ENCODE peak calls at places on chromosome 1, in ten cellular contexts. R is lower lobe of right lung, J is uterus, D is upper lobe of right lung, V is GM13976, F is AG04450, G is thoracic aorta, C is RWPE2, E is endodermal cell, N is Calu3. U is an unnamed sample.

GRCh38 chr1:91725961-91726704 is 159.8 kb downstream of the TGFBR3 start:
- DNase-seq in V (no peak), C (no peak), N (no peak), J (peak; percentile 36), D (no peak), E (no peak), G (peak; percentile 11), R (no peak), F (peak; percentile 79), U (peak; percentile 86)

GRCh38 chr1:115184951-115185331 is 95.6 kb upstream of the TSPAN2 start:
- DNase-seq in N (no peak), J (no peak), D (no peak), V (no peak), C (no peak), F (no peak), E (no peak), G (peak; percentile 43), R (no peak), U (no peak)

GRCh38 chr1:202076050-202076511 is 46.6 kb upstream of the GPR37L1 start:
- DNase-seq in D (no peak), V (peak; percentile 1), R (no peak), E (peak; percentile 78), F (no peak), C (no peak), N (no peak), J (no peak), G (no peak), U (no peak)

GRCh38 chr1:229480500-229480899 is 27.6 kb downstream of the NUP133 start:
- DNase-seq in J (no peak), R (no peak), F (no peak), V (no peak), D (no peak), G (no peak), C (no peak), N (no peak), E (no peak), U (no peak)

GRCh38 chr1:201511925-201512539 is 5.1 kb upstream of the CSRP1 start:
- DNase-seq in R (peak; percentile 83), J (peak; percentile 69), N (no peak), V (peak; percentile 68), G (no peak), C (no peak), D (peak; percentile 85), E (peak; percentile 89), F (no peak), U (no peak)

GRCh38 chr1:156232222-156232621 is 9.8 kb upstream of the BGLAP start:
- DNase-seq in D (no peak), N (no peak), C (no peak), E (no peak), G (no peak), V (no peak), J (no peak), F (no peak), R (no peak), U (no peak)

GRCh38 chr1:35726814-35727433 is 8.2 kb upstream of the C1orf216 start:
- DNase-seq in G (no peak), N (peak; percentile 49), F (peak; percentile 45), V (peak; percentile 68), D (no peak), J (peak; percentile 52), E (peak; percentile 85), R (peak; percentile 55), C (no peak), U (no peak)

GRCh38 chr1:16076003-16076870 is 2.8 kb upstream of the FAM131C start:
- DNase-seq in F (peak; percentile 75), R (no peak), J (peak; percentile 80), N (no peak), G (no peak), D (no peak), C (no peak), V (no peak), E (no peak), U (peak; percentile 79)

GRCh38 chr1:67347688-67348472 is 40.2 kb downstream of the IL12RB2 start:
- DNase-seq in E (peak; percentile 83), C (peak; percentile 69), R (no peak), G (no peak), D (no peak), J (peak; percentile 21), V (no peak), N (peak; percentile 19), F (no peak), U (peak; percentile 29)

GRCh38 chr1:81453345-81453703 is 347.4 kb upstream of the ADGRL2 start:
- DNase-seq in F (no peak), R (no peak), J (no peak), V (no peak), N (no peak), E (no peak), D (no peak), C (no peak), G (no peak), U (no peak)

GRCh38 chr1:207861442-207862177 is 49.3 kb downstream of the CD34 start:
- DNase-seq in D (no peak), E (peak; percentile 33), N (no peak), F (no peak), R (no peak), J (no peak), V (no peak), G (no peak), C (no peak), U (no peak)

GRCh38 chr1:207862241-207862787 is 48.6 kb downstream of the CD34 start:
- DNase-seq in J (no peak), V (no peak), N (no peak), F (peak; percentile 39), C (no peak), D (no peak), R (no peak), E (no peak), G (no peak), U (no peak)

GRCh38 chr1:207867136-207868081 is 43.5 kb downstream of the CD34 start:
- DNase-seq in C (no peak), E (peak; percentile 49), R (peak; percentile 74), D (peak; percentile 80), J (no peak), N (no peak), G (no peak), V (peak; percentile 44), F (no peak), U (no peak)

GRCh38 chr1:207866471-207867135 is 44.3 kb downstream of the CD34 start:
- DNase-seq in F (no peak), V (no peak), E (peak; percentile 20), J (peak; percentile 67), D (no peak), R (peak; percentile 59), G (peak; percentile 59), C (no peak), N (no peak), U (no peak)

DNA sequence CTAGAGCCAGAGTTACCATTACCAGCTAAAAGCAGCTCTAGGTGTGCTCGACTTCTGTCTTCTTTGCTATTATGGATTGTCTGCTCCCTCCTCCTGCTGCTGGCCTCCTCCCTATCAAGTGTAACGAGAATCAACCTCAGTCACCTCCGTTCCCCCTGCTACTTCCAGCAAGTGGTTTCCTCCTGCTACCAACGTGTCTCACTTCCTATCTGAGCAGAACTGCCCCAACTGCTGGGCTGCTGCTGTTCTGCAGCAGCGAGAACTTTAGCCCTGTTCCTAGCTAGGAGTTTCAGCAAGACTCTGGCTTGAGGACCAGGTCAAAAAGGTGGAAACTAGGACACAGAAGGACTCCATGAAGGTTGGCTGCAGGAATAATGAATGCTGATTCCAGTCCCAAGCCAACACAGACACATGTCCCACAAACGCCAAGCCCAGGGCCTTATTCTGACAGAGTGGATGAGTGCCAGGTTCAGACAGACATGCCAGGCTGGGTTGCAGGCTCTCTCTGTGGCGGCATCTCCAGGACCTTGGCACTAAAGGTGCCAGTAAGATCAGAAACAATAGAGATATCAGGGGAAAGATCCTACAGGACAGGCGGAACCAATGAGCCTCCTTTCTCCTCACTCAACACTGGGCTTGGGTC is 46.9 kb downstream of the CD34 start:
- DNase-seq in R (no peak), J (no peak), G (no peak), N (no peak), E (peak; percentile 46), V (peak; percentile 58), C (no peak), F (no peak), D (no peak), U (no peak)
- TF ChIP-seq CTCF in R (peak; percentile 16), J (no peak), G (no peak), N (no peak), E (no peak), V (no peak), C (no peak), F (no peak), D (no peak), U (no peak)

DNA sequence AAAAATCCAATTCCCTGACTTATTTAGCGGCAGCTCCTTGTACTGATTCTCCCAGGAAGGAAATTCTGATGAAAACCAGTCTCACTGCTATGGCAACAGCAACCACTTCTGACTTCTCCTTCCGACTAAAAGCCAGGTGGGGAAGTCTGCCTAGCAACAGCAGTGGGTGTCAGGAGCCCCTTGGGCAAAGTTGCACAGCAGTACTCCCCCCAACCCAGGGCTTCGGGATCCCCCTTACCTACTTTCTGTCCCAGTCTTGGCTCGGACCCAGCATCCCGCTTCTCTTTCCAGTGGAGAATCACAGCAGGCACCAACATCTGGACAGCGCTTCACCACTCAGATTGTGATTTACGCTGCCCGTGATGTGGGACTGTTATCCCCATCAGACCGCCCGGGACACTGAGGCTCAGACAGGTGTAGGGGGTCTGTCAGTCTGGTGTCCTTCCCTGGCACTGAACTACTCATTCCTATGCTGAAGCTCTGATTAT is 24.6 kb downstream of the NKAIN1 start:
- DNase-seq in N (no peak), G (no peak), D (no peak), J (no peak), E (no peak), V (no peak), F (no peak), R (no peak), C (no peak), U (no peak)
- TF ChIP-seq CTCF in N (no peak), G (no peak), D (no peak), J (no peak), E (no peak), V (no peak), F (no peak), R (no peak), C (no peak), U (no peak)

DNA sequence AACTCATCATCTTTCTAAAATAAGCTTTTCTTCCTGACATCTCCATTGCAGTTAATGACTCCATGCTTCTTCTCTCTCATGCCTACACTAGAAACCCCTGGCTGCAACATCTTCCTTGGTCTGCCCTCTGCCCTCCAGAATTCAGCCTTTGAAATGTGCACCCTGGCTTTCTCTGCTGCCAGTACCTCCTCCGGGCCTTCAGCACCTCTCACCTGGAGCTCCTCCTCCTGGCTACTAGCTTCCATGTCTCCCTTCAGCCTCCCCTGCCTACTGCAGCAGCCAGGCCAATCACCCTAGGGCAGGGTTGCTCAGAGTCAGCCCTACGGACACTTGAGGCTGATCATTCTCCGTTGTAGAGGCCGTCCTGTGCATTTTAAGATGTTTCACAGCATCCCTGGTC is 18.3 kb downstream of the SUSD4 start:
- DNase-seq in J (no peak), R (no peak), E (peak; percentile 77), G (no peak), C (no peak), N (no peak), F (no peak), V (no peak), D (no peak), U (no peak)
- TF ChIP-seq CTCF in J (no peak), R (no peak), E (peak; percentile 70), G (no peak), C (no peak), N (no peak), F (no peak), V (no peak), D (no peak), U (no peak)

DNA sequence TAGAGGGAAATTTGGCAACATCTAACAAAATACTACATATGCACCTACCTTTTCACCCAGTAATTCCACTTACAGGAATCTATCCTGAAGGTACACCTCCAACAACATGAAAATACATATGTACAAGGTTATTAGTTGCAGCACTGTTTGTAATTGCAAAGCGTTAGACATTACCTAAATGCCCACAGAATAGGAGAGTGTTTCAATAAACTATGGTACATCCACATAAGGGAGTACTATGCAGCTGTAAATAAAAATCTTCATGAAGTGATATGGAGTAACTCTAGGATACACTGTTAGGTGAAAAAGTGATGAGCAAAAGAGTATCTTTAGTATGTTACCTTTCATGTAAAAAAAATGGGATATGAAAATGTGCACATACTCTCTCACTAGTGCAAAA is 126.1 kb downstream of the ACBD6 start:
- DNase-seq in C (no peak), D (no peak), F (no peak), J (no peak), R (no peak), N (no peak), V (no peak), G (no peak), E (no peak), U (no peak)
- TF ChIP-seq CTCF in C (no peak), D (no peak), F (no peak), J (no peak), R (no peak), N (no peak), V (no peak), G (no peak), E (no peak), U (no peak)